ENCODE peak calls at places on chromosomes 5 and 9, in five cellular contexts. V is IMR-90, Z is K562, B is HepG2, I is H1. D is an unnamed sample.

GRCh38 chr5:34919077-34919476 is 3.6 kb downstream of the BRIX1 start:
- DNase-seq in Z (no peak), B (no peak), I (no peak), V (no peak), D (peak)

GRCh38 chr9:16133556-16134227 is 580.8 kb downstream of the CCDC171 start:
- DNase-seq in I (peak), Z (peak), B (peak), V (peak), D (peak)

GRCh38 chr9:77752566-77752965 is 104.4 kb upstream of the GNA14 start:
- DNase-seq in B (no peak), I (no peak), Z (no peak), V (peak), D (no peak)

GRCh38 chr5:8908055-8908683 is 637.7 kb downstream of the SEMA5A start:
- DNase-seq in Z (peak), V (peak), I (peak), B (no peak), D (peak)

GRCh38 chr5:10565785-10566506 is 2.1 kb downstream of the ANKRD33B start:
- DNase-seq in Z (no peak), B (no peak), I (no peak), V (no peak), D (no peak)

GRCh38 chr9:70340572-70340971 is 73.9 kb downstream of the KLF9 start:
- DNase-seq in B (peak), V (peak), Z (peak), I (no peak), D (peak)

GRCh38 chr5:67774153-67774552 is 441.4 kb upstream of the PIK3R1 start:
- DNase-seq in V (no peak), B (peak), I (no peak), Z (no peak), D (no peak)

GRCh38 chr5:82164109-82164956 is 113.8 kb downstream of the RPS23 start:
- DNase-seq in I (no peak), B (no peak), Z (no peak), V (peak), D (peak)

GRCh38 chr9:4126184-4126865 is 173.5 kb downstream of the GLIS3 start:
- DNase-seq in I (no peak), V (peak), Z (no peak), B (no peak), D (peak)

GRCh38 chr5:33795532-33795931 is 96.3 kb downstream of the ADAMTS12 start:
- DNase-seq in Z (no peak), I (no peak), B (no peak), V (no peak), D (no peak)

GRCh38 chr5:159340511-159340910 is 10.2 kb upstream of the IL12B start:
- DNase-seq in B (no peak), Z (no peak), V (no peak), I (no peak), D (no peak)

GRCh38 chr5:59174248-59174844 is 591.5 kb downstream of the RAB3C start:
- DNase-seq in B (peak), Z (no peak), I (no peak), V (peak), D (peak)

GRCh38 chr5:131579917-131580671 is 54.9 kb downstream of the RAPGEF6 start:
- DNase-seq in V (no peak), I (no peak), B (no peak), Z (no peak), D (no peak)

GRCh38 chr5:19408149-19408548 is 579.9 kb downstream of the CDH18 start:
- DNase-seq in V (no peak), I (no peak), B (no peak), Z (no peak), D (no peak)

GRCh38 chr9:127154390-127155191 is 32.2 kb upstream of the ANGPTL2 start:
- DNase-seq in V (peak), I (peak), B (no peak), Z (no peak), D (no peak)

GRCh38 chr5:76908166-76908565 is 44.7 kb upstream of the CRHBP start:
- DNase-seq in V (no peak), B (no peak), Z (no peak), I (no peak), D (no peak)

GRCh38 chr5:133392448-133392847 is 219.9 kb downstream of the FSTL4 start:
- DNase-seq in V (no peak), Z (no peak), I (peak), B (no peak), D (no peak)

GRCh38 chr9:75599249-75599648 is 291.2 kb upstream of the PCSK5 start:
- DNase-seq in Z (no peak), V (no peak), B (no peak), I (no peak), D (no peak)

GRCh38 chr5:159712672-159713071 is 203.6 kb upstream of the ADRA1B start:
- DNase-seq in I (no peak), B (no peak), V (peak), Z (no peak), D (no peak)

GRCh38 chr5:151659001-151659754 is 27.5 kb downstream of the SPARC start:
- DNase-seq in V (peak), I (peak), B (peak), Z (peak), D (peak)

GRCh38 chr5:55037046-55037771 is 13.2 kb downstream of the GZMK start:
- DNase-seq in B (no peak), V (no peak), I (peak), Z (no peak), D (no peak)

GRCh38 chr9:134258828-134259546 is 67.3 kb upstream of the RXRA start:
- DNase-seq in Z (no peak), I (no peak), B (peak), V (no peak), D (no peak)

GRCh38 chr9:29044959-29045358 is 1471.7 kb upstream of the C9orf72 start:
- DNase-seq in B (peak), I (no peak), Z (no peak), V (no peak), D (peak)

GRCh38 chr9:134888603-134889195 is 8.1 kb downstream of the FCN2 start:
- DNase-seq in Z (no peak), V (no peak), B (no peak), I (no peak), D (no peak)

DNA sequence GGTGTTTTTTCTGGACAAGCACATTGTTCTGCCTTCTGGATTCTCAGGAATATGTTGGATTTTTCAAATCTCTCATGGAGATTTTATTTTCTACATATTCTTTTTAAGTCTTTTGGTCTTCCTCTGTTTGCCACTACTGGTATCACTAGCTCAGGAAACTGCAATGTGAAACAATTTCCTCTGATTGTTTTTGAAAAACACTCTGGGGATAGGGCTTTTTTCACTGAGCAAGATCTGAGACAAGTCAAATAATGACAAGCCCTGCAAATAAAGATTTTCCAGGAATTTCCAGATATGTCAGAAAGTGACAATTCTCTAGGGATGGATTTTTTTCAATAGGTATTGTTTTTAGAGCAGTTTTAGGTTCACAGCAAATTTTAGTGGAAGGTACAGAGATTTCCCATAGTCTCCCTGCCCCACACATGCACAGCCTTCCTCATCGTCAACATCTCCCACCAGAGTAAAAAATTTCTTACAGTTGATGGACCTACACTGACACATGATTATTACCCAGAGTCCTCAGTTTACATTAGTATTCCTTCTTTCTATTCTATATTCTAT is 86.9 kb upstream of the TMEM161B start:
- DNase-seq in B (no peak), V (no peak), I (no peak), Z (no peak), D (no peak)
- TF ChIP-seq MAFK in B (no peak), V (no peak), I (no peak), Z (no peak), D (no peak)

GRCh38 chr9:117245225-117245624 is 169.6 kb downstream of the ASTN2 start:
- DNase-seq in Z (no peak), I (no peak), B (no peak), V (no peak), D (no peak)

GRCh38 chr9:117253256-117253655 is 161.6 kb downstream of the ASTN2 start:
- DNase-seq in Z (no peak), I (no peak), B (no peak), V (no peak), D (no peak)

GRCh38 chr9:117249799-117250198 is 165.1 kb downstream of the ASTN2 start:
- DNase-seq in Z (no peak), V (no peak), B (no peak), I (no peak), D (no peak)

GRCh38 chr9:117247271-117247670 is 167.6 kb downstream of the ASTN2 start:
- DNase-seq in Z (peak), B (peak), V (no peak), I (no peak), D (peak)

DNA sequence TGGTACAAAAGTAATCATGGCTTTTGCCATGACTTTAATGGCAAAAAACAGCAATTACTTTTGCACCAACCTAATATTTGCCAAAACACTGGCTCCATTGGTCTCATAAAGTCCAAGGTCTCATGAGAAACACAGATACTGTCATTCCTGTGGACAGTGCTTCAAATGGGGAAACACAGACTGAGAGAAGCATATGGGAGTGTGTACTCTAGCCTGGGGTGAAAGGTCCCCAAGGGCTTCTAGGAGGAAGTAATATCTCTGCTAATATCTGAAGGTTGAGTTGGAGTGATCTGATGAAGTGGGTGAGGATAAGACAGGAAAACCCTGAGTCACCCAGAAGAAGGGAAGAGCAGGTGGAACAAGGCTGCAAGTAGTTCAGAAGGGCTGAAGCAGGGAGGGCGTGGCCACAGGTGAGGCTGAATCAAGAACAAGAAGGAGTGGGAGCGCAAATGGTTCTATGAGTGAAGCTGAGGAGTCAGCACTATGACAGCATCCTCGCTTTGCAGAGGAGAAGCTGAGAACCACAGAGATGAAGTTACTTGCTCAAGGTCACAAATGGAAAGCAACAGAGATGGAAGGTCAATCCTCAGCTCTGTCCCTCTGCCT is 164.1 kb downstream of the ASTN2 start:
- DNase-seq in B (no peak), Z (no peak), V (no peak), I (no peak), D (no peak)
- H3K27ac ChIP-seq in B (no peak), Z (no peak), V (no peak), I (no peak), D (no peak)

DNA sequence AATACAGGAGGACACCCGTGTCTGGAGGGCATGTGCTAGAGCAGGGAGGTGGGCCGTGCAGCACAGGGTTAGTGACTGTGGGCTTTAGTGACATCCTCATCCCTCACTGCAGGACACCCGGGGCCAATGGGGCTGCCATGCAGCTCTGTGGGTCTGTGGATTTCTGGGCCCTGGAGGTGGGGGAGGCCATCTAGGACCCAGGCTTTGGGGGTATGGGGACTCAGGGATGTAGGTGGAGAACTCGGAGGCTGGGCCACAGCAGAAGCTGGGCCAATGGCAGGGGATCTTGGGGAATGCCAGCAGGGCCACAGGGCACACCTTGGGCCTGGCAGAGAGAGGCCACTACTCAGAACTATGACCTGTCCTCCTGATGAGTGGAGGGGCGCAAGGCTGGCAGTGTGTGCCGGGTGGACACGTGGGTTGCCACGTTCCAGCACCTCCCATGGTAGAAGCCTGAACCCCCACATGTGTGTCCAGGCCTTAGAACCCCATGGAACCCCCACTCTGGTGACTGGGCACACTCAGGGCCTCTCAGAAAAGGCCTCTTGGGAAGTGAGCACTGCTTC is 23.2 kb downstream of the ZDHHC11B start:
- DNase-seq in I (no peak), Z (no peak), V (no peak), B (no peak), D (no peak)
- TF ChIP-seq MAFK in I (no peak), Z (no peak), V (no peak), B (no peak), D (no peak)

GRCh38 chr5:157816682-157817268 is 42.2 kb downstream of the CLINT1 start:
- DNase-seq in B (no peak), Z (no peak), V (peak), I (no peak), D (peak)
- H3K27ac ChIP-seq in B (no peak), Z (no peak), V (no peak), I (no peak), D (no peak)

GRCh38 chr5:142315231-142315900 is 9.5 kb downstream of the SPRY4 start:
- DNase-seq in Z (no peak), V (peak), I (no peak), B (no peak), D (no peak)

GRCh38 chr5:142314606-142315005 is 10.2 kb downstream of the SPRY4 start:
- DNase-seq in V (no peak), Z (no peak), I (peak), B (no peak), D (no peak)

GRCh38 chr5:142317173-142317572 is 7.6 kb downstream of the SPRY4 start:
- DNase-seq in B (no peak), Z (no peak), I (no peak), V (no peak), D (no peak)

GRCh38 chr5:142316681-142317080 is 8.1 kb downstream of the SPRY4 start:
- DNase-seq in B (no peak), I (no peak), Z (no peak), V (no peak), D (no peak)

DNA sequence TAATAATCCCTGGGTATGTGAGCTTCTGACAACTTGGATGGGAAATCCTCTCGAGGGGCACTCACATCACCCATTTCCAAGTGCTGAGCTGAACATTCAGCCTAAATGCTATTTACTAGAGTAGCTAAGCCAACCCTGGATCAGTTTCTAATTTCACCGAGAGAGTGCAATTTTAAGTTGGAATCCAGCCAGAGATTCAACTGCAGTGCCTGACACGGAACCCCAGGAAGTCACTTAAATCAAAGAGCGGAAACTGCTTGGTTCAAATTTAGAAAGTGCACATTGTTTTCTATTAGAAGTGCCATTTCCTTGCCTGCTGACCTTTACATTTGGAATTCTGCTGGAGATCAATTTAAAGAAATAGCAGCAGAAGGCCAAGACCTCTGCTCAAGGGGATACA is 8.8 kb downstream of the SPRY4 start:
- DNase-seq in Z (no peak), B (no peak), V (peak), I (no peak), D (no peak)
- TF ChIP-seq MAFK in Z (no peak), B (no peak), V (no peak), I (no peak), D (no peak)

GRCh38 chr9:93139365-93140182 is 5.5 kb upstream of the NINJ1 start:
- DNase-seq in B (no peak), Z (no peak), I (no peak), V (no peak), D (no peak)

GRCh38 chr9:93138171-93138764 is 4.2 kb upstream of the NINJ1 start:
- DNase-seq in B (no peak), Z (no peak), V (no peak), I (no peak), D (no peak)

GRCh38 chr9:93136011-93136440 is 2.0 kb upstream of the NINJ1 start:
- DNase-seq in B (no peak), I (no peak), Z (no peak), V (peak), D (peak)

GRCh38 chr9:93136693-93137092 is 2.6 kb upstream of the NINJ1 start:
- DNase-seq in Z (no peak), B (no peak), I (no peak), V (no peak), D (no peak)

DNA sequence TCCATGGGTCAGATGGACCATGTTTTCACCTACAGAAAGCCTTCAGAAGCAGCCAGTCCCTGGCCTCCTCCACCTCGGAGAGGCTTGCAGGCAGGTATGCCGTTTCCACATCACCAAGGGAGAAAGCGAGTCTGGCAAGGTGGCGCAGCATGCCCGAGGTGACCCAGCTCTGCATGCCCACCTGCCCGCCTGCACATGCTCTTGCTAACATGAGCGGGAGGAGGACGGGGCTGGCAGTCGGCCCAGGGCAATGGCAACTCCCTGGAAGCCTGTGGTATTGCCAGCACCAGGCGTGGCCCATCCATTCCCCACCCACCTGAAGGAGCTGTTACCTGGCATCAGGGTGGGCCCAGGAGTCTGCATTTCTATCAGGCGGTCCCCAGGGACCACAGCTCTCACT is 3.3 kb upstream of the NINJ1 start:
- DNase-seq in Z (no peak), V (no peak), I (no peak), B (no peak), D (no peak)
- H3K27ac ChIP-seq in Z (no peak), V (no peak), I (no peak), B (no peak), D (no peak)

D was measured in A549.